ENCODE peak calls at places on chromosomes 12 and 14, in six cellular contexts. H is kidney, N is mucosa of descending colon, J is HepG2, U is astrocyte, Y is pancreas. G is an unnamed sample.

GRCh38 chr14:83816755-83817154 is 1713.2 kb upstream of the FLRT2 start:
- DNase-seq in U (no peak), N (no peak), H (no peak), J (no peak), Y (no peak), G (no peak)

GRCh38 chr12:107411792-107412535 is 273.6 kb upstream of the PWP1 start:
- DNase-seq in Y (no peak), N (no peak), H (no peak), J (no peak), U (peak; percentile 66), G (peak; percentile 78)

GRCh38 chr12:50090391-50090790 is 5.2 kb downstream of the SMARCD1 start:
- DNase-seq in N (no peak), J (no peak), H (no peak), Y (no peak), U (no peak), G (no peak)

GRCh38 chr14:100988411-100988900 is 84.9 kb upstream of the RTL1 start:
- DNase-seq in N (no peak), H (no peak), Y (no peak), U (peak; percentile 63), J (peak; percentile 50), G (no peak)

GRCh38 chr14:58171090-58171489 is 19.1 kb upstream of the ARMH4 start:
- DNase-seq in U (peak; percentile 74), J (peak; percentile 79), H (peak; percentile 85), N (peak; percentile 75), Y (peak; percentile 66), G (peak; percentile 86)

GRCh38 chr12:112824701-112825100 is 33.2 kb downstream of the RPH3A start:
- DNase-seq in J (no peak), U (no peak), H (no peak), Y (no peak), N (no peak), G (no peak)

GRCh38 chr12:77796775-77797174 is 33.9 kb upstream of the NAV3 start:
- DNase-seq in N (no peak), J (no peak), H (no peak), U (peak; percentile 75), Y (no peak), G (peak; percentile 26)

GRCh38 chr12:122743895-122744525 is 8.6 kb upstream of the DENR start:
- DNase-seq in U (no peak), Y (no peak), H (peak; percentile 41), J (no peak), N (no peak), G (no peak)

GRCh38 chr12:124321556-124322270 is 26.8 kb downstream of the RFLNA start:
- DNase-seq in J (no peak), N (no peak), H (no peak), Y (peak; percentile 23), U (peak; percentile 18), G (peak; percentile 46)

GRCh38 chr12:7374423-7375144 is 69.4 kb downstream of the CD163L1 start:
- DNase-seq in N (no peak), J (peak; percentile 80), U (no peak), Y (peak; percentile 43), H (peak; percentile 58), G (peak; percentile 48)

GRCh38 chr12:99257672-99258071 is 389.9 kb upstream of the GARIN6 start:
- DNase-seq in Y (no peak), N (no peak), U (no peak), J (no peak), H (no peak), G (no peak)

GRCh38 chr12:109064143-109064542 is 11.8 kb downstream of the USP30 start:
- DNase-seq in J (no peak), H (no peak), N (no peak), U (no peak), Y (no peak), G (no peak)

GRCh38 chr12:19927661-19928060 is 440.7 kb upstream of the PDE3A start:
- DNase-seq in J (no peak), U (peak; percentile 58), N (no peak), Y (no peak), H (no peak), G (no peak)

GRCh38 chr12:68803948-68804653 is 3.9 kb upstream of the MDM2 start:
- DNase-seq in N (no peak), J (peak; percentile 48), Y (no peak), H (no peak), U (no peak), G (no peak)

GRCh38 chr12:58249610-58250009 is 308.2 kb downstream of the ATP23 start:
- DNase-seq in U (peak; percentile 19), N (no peak), H (no peak), Y (no peak), J (no peak), G (no peak)

GRCh38 chr12:117047810-117048584 is 51.2 kb downstream of the TESC start:
- DNase-seq in H (no peak), J (peak; percentile 92), N (no peak), Y (peak; percentile 64), U (peak; percentile 8), G (peak; percentile 25)

GRCh38 chr12:106118278-106118820 is 20.4 kb downstream of the NUAK1 start:
- DNase-seq in H (no peak), J (no peak), N (no peak), U (no peak), Y (no peak), G (peak; percentile 94)

GRCh38 chr14:92651793-92652382 is 96.5 kb downstream of the LGMN start:
- DNase-seq in U (no peak), H (peak; percentile 87), N (peak; percentile 83), Y (no peak), J (no peak), G (no peak)

GRCh38 chr12:120259418-120260202 is 5.9 kb downstream of the PXN start:
- DNase-seq in H (no peak), U (peak; percentile 38), J (no peak), Y (no peak), N (peak; percentile 56), G (peak; percentile 85)

GRCh38 chr12:104218935-104219334 is 3.4 kb downstream of the TXNRD1 start:
- DNase-seq in N (no peak), U (peak; percentile 30), Y (no peak), H (no peak), J (no peak), G (peak; percentile 30)

GRCh38 chr12:52125499-52125900 is 46.0 kb downstream of the SMIM41 start:
- DNase-seq in H (peak; percentile 82), Y (no peak), J (no peak), U (no peak), N (no peak), G (no peak)

GRCh38 chr12:52122904-52123303 is 43.4 kb downstream of the SMIM41 start:
- DNase-seq in J (no peak), N (no peak), H (no peak), Y (no peak), U (no peak), G (no peak)

GRCh38 chr12:52120951-52121847 is 41.7 kb downstream of the SMIM41 start:
- DNase-seq in J (no peak), H (no peak), Y (no peak), N (no peak), U (peak; percentile 32), G (no peak)

GRCh38 chr12:52119398-52120254 is 40.1 kb downstream of the SMIM41 start:
- DNase-seq in N (no peak), U (no peak), Y (peak; percentile 70), J (peak; percentile 70), H (peak; percentile 86), G (no peak)

GRCh38 chr12:52121848-52122838 is 42.6 kb downstream of the SMIM41 start:
- DNase-seq in Y (peak; percentile 75), U (no peak), N (no peak), H (peak; percentile 88), J (no peak), G (peak; percentile 40)
- TF ChIP-seq CTCF in Y (peak; percentile 71), U (peak; percentile 49), N (peak; percentile 58), H (peak; percentile 67), J (peak; percentile 85), G (peak; percentile 68)

GRCh38 chr14:51780006-51780692 is 80.3 kb upstream of the GNG2 start:
- DNase-seq in N (no peak), J (peak; percentile 50), H (no peak), Y (peak; percentile 62), U (peak; percentile 9), G (peak; percentile 65)
- H3K4me3 ChIP-seq in N (no peak overlapping the region), J (no peak overlapping the region), H (no peak overlapping the region), Y (no peak overlapping the region), U (peak overlapping the region; percentile 18), G (peak overlapping the region; percentile 28)

GRCh38 chr12:16118586-16118985 is 158.9 kb downstream of the SLC15A5 start:
- DNase-seq in J (no peak), Y (no peak), N (no peak), U (peak; percentile 2), H (no peak), G (no peak)

GRCh38 chr12:16120027-16120426 is 157.5 kb downstream of the SLC15A5 start:
- DNase-seq in J (no peak), U (no peak), H (no peak), Y (no peak), N (no peak), G (no peak)

GRCh38 chr12:16119618-16120017 is 157.9 kb downstream of the SLC15A5 start:
- DNase-seq in N (no peak), U (no peak), Y (no peak), J (no peak), H (no peak), G (no peak)

DNA sequence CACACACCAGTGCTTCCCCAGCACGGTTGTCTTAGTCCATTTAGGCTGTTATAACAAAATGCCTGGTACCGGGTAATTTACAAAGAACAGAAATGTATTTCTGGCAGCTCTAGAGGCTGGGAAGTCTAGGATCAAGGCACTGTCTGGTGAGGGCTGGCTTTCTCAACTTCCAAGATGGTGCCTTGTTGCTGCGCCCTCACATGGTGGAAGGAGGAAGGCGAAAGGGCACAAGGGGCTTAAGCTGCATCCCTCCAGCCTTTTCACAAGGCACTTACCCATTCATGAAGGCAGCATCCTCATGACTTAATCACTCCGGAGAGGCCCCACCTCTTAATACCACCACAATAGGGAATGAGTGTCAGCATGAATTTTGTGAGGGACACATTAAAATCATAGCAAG is 155.5 kb downstream of the SLC15A5 start:
- DNase-seq in H (no peak), U (no peak), J (no peak), N (no peak), Y (no peak), G (no peak)
- TF ChIP-seq CTCF in H (no peak), U (no peak), J (no peak), N (no peak), Y (no peak), G (no peak)

GRCh38 chr14:80584638-80585505 is 356.7 kb downstream of the CEP128 start:
- DNase-seq in N (no peak), Y (no peak), U (peak; percentile 89), H (no peak), J (peak; percentile 3), G (no peak)

GRCh38 chr14:80586116-80586515 is 355.4 kb downstream of the CEP128 start:
- DNase-seq in H (no peak), Y (no peak), J (no peak), U (no peak), N (no peak), G (no peak)

GRCh38 chr14:80587096-80587724 is 354.3 kb downstream of the CEP128 start:
- DNase-seq in H (no peak), N (no peak), U (peak; percentile 57), Y (no peak), J (peak; percentile 30), G (peak; percentile 60)

DNA sequence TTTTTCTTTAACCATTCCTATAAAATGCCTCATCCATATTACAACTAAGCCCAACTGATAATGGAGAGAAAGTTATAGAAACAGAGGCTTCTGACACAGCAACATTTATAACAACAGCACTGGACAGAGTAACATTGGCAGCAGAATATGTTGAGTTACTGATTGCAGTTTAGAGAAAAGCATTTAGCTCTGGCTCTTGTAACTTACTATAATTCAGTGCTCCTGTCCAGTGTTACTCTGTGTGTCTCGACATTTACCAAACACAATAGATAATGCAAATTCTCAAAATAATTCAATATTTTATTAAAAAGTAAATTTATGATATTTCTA is 356.1 kb downstream of the CEP128 start:
- DNase-seq in U (no peak), H (no peak), N (no peak), Y (no peak), J (no peak), G (no peak)
- H3K4me3 ChIP-seq in U (no peak overlapping the region), H (no peak overlapping the region), N (no peak overlapping the region), Y (no peak overlapping the region), J (no peak overlapping the region), G (no peak overlapping the region)

G was measured in AG10803.